ENCODE peak calls at places on chromosomes 1 and 21, in eight cellular contexts. One of them, this sample, is unnamed.

GRCh38 chr1:109250454-109251276 is 1.3 kb downstream of the CELSR2 start:
- DNase-seq in T-helper 2 cell: no peak
- DNase-seq in activated T-cell treated with anti-CD3 and anti-CD28 coated beads for 1 hour: no peak
- DNase-seq in T-cell: no peak
- DNase-seq in A172: no peak
- DNase-seq in left cardiac atrium: no peak
- DNase-seq in CD8-positive, alpha-beta T cell: no peak
- DNase-seq in kidney epithelial cell: no peak
- DNase-seq in this sample: no peak

GRCh38 chr1:21494196-21494595 is 15.0 kb upstream of the ALPL start:
- DNase-seq in left cardiac atrium: no peak
- DNase-seq in kidney epithelial cell: no peak
- DNase-seq in A172: no peak
- DNase-seq in CD8-positive, alpha-beta T cell: no peak
- DNase-seq in activated T-cell treated with anti-CD3 and anti-CD28 coated beads for 1 hour: no peak
- DNase-seq in T-cell: no peak
- DNase-seq in T-helper 2 cell: no peak
- DNase-seq in this sample: no peak

GRCh38 chr1:33348676-33349080 is 27.8 kb upstream of the A3GALT2 start:
- DNase-seq in CD8-positive, alpha-beta T cell: no peak
- DNase-seq in activated T-cell treated with anti-CD3 and anti-CD28 coated beads for 1 hour: no peak
- DNase-seq in T-cell: no peak
- DNase-seq in kidney epithelial cell: no peak
- DNase-seq in A172: no peak
- DNase-seq in T-helper 2 cell: no peak
- DNase-seq in left cardiac atrium: no peak
- DNase-seq in this sample: no peak

GRCh38 chr1:186775031-186775430 is 53.7 kb upstream of the PLA2G4A start:
- DNase-seq in T-cell: no peak
- DNase-seq in left cardiac atrium: no peak
- DNase-seq in kidney epithelial cell: no peak
- DNase-seq in CD8-positive, alpha-beta T cell: no peak
- DNase-seq in activated T-cell treated with anti-CD3 and anti-CD28 coated beads for 1 hour: no peak
- DNase-seq in A172: no peak
- DNase-seq in T-helper 2 cell: no peak
- DNase-seq in this sample: no peak

GRCh38 chr21:46124926-46125845 is 27.3 kb downstream of the COL6A2 start:
- DNase-seq in A172: no peak
- DNase-seq in CD8-positive, alpha-beta T cell: no peak
- DNase-seq in T-helper 2 cell: peak
- DNase-seq in kidney epithelial cell: no peak
- DNase-seq in T-cell: no peak
- DNase-seq in activated T-cell treated with anti-CD3 and anti-CD28 coated beads for 1 hour: no peak
- DNase-seq in left cardiac atrium: peak
- DNase-seq in this sample: no peak

GRCh38 chr1:36924282-36924791 is 110.0 kb downstream of the GRIK3 start:
- DNase-seq in A172: peak
- DNase-seq in kidney epithelial cell: no peak
- DNase-seq in left cardiac atrium: peak
- DNase-seq in T-helper 2 cell: no peak
- DNase-seq in activated T-cell treated with anti-CD3 and anti-CD28 coated beads for 1 hour: no peak
- DNase-seq in T-cell: no peak
- DNase-seq in CD8-positive, alpha-beta T cell: peak
- DNase-seq in this sample: no peak

GRCh38 chr1:111140680-111140967 is 601 bp downstream of the CEPT1 start:
- DNase-seq in activated T-cell treated with anti-CD3 and anti-CD28 coated beads for 1 hour: no peak
- DNase-seq in left cardiac atrium: no peak
- DNase-seq in T-helper 2 cell: no peak
- DNase-seq in T-cell: no peak
- DNase-seq in CD8-positive, alpha-beta T cell: no peak
- DNase-seq in kidney epithelial cell: peak
- DNase-seq in A172: peak
- DNase-seq in this sample: peak

GRCh38 chr1:223153177-223154119 is 10.4 kb upstream of the TLR5 start:
- DNase-seq in T-helper 2 cell: no peak
- DNase-seq in T-cell: no peak
- DNase-seq in activated T-cell treated with anti-CD3 and anti-CD28 coated beads for 1 hour: no peak
- DNase-seq in kidney epithelial cell: no peak
- DNase-seq in A172: peak
- DNase-seq in CD8-positive, alpha-beta T cell: no peak
- DNase-seq in left cardiac atrium: no peak
- DNase-seq in this sample: no peak

GRCh38 chr1:106526650-106527049 is 529.8 kb upstream of the PRMT6 start:
- DNase-seq in T-helper 2 cell: no peak
- DNase-seq in kidney epithelial cell: peak
- DNase-seq in left cardiac atrium: no peak
- DNase-seq in activated T-cell treated with anti-CD3 and anti-CD28 coated beads for 1 hour: no peak
- DNase-seq in CD8-positive, alpha-beta T cell: no peak
- DNase-seq in A172: peak
- DNase-seq in T-cell: no peak
- DNase-seq in this sample: peak

GRCh38 chr1:7424352-7424890 is 346.7 kb upstream of the VAMP3 start:
- DNase-seq in activated T-cell treated with anti-CD3 and anti-CD28 coated beads for 1 hour: no peak
- DNase-seq in A172: no peak
- DNase-seq in left cardiac atrium: peak
- DNase-seq in kidney epithelial cell: no peak
- DNase-seq in T-helper 2 cell: no peak
- DNase-seq in CD8-positive, alpha-beta T cell: no peak
- DNase-seq in T-cell: no peak
- DNase-seq in this sample: no peak

GRCh38 chr1:57963545-57963944 is 539.7 kb upstream of the DAB1 start:
- DNase-seq in T-cell: no peak
- DNase-seq in left cardiac atrium: no peak
- DNase-seq in CD8-positive, alpha-beta T cell: no peak
- DNase-seq in T-helper 2 cell: no peak
- DNase-seq in kidney epithelial cell: no peak
- DNase-seq in activated T-cell treated with anti-CD3 and anti-CD28 coated beads for 1 hour: no peak
- DNase-seq in A172: no peak
- DNase-seq in this sample: no peak

GRCh38 chr1:222071313-222071886 is 329.5 kb upstream of the DUSP10 start:
- DNase-seq in T-helper 2 cell: no peak
- DNase-seq in CD8-positive, alpha-beta T cell: no peak
- DNase-seq in kidney epithelial cell: no peak
- DNase-seq in activated T-cell treated with anti-CD3 and anti-CD28 coated beads for 1 hour: no peak
- DNase-seq in left cardiac atrium: no peak
- DNase-seq in T-cell: no peak
- DNase-seq in A172: peak
- DNase-seq in this sample: no peak

GRCh38 chr21:36171741-36172331 is 15.2 kb downstream of the DOP1B start:
- DNase-seq in kidney epithelial cell: no peak
- DNase-seq in T-helper 2 cell: no peak
- DNase-seq in T-cell: no peak
- DNase-seq in activated T-cell treated with anti-CD3 and anti-CD28 coated beads for 1 hour: no peak
- DNase-seq in CD8-positive, alpha-beta T cell: no peak
- DNase-seq in left cardiac atrium: peak
- DNase-seq in A172: no peak
- DNase-seq in this sample: no peak

GRCh38 chr21:33069994-33070811 is at the start of gene OLIG1:
- DNase-seq in kidney epithelial cell: no peak
- DNase-seq in left cardiac atrium: peak
- DNase-seq in T-helper 2 cell: no peak
- DNase-seq in A172: no peak
- DNase-seq in activated T-cell treated with anti-CD3 and anti-CD28 coated beads for 1 hour: no peak
- DNase-seq in T-cell: no peak
- DNase-seq in CD8-positive, alpha-beta T cell: no peak
- DNase-seq in this sample: no peak

GRCh38 chr1:60583696-60584095 is 498.7 kb upstream of the NFIA start:
- DNase-seq in T-helper 2 cell: no peak
- DNase-seq in left cardiac atrium: no peak
- DNase-seq in activated T-cell treated with anti-CD3 and anti-CD28 coated beads for 1 hour: no peak
- DNase-seq in T-cell: no peak
- DNase-seq in kidney epithelial cell: no peak
- DNase-seq in CD8-positive, alpha-beta T cell: no peak
- DNase-seq in A172: no peak
- DNase-seq in this sample: no peak

GRCh38 chr1:172678990-172679772 is 20.3 kb downstream of the FASLG start:
- DNase-seq in T-cell: no peak
- DNase-seq in kidney epithelial cell: no peak
- DNase-seq in activated T-cell treated with anti-CD3 and anti-CD28 coated beads for 1 hour: no peak
- DNase-seq in left cardiac atrium: no peak
- DNase-seq in A172: no peak
- DNase-seq in CD8-positive, alpha-beta T cell: peak
- DNase-seq in T-helper 2 cell: no peak
- DNase-seq in this sample: no peak

GRCh38 chr1:58839871-58840835 is 56.3 kb upstream of the JUN start:
- DNase-seq in A172: no peak
- DNase-seq in T-cell: no peak
- DNase-seq in CD8-positive, alpha-beta T cell: no peak
- DNase-seq in kidney epithelial cell: no peak
- DNase-seq in T-helper 2 cell: no peak
- DNase-seq in left cardiac atrium: no peak
- DNase-seq in activated T-cell treated with anti-CD3 and anti-CD28 coated beads for 1 hour: no peak
- DNase-seq in this sample: no peak

GRCh38 chr1:241180569-241180968 is 176.4 kb downstream of the RGS7 start:
- DNase-seq in T-helper 2 cell: no peak
- DNase-seq in A172: no peak
- DNase-seq in CD8-positive, alpha-beta T cell: no peak
- DNase-seq in kidney epithelial cell: no peak
- DNase-seq in activated T-cell treated with anti-CD3 and anti-CD28 coated beads for 1 hour: no peak
- DNase-seq in left cardiac atrium: no peak
- DNase-seq in T-cell: no peak
- DNase-seq in this sample: no peak

GRCh38 chr1:44733365-44733764 is 2.4 kb upstream of the RNU5D-1 start:
- DNase-seq in CD8-positive, alpha-beta T cell: no peak
- DNase-seq in activated T-cell treated with anti-CD3 and anti-CD28 coated beads for 1 hour: no peak
- DNase-seq in kidney epithelial cell: no peak
- DNase-seq in T-cell: no peak
- DNase-seq in T-helper 2 cell: no peak
- DNase-seq in left cardiac atrium: no peak
- DNase-seq in A172: no peak
- DNase-seq in this sample: no peak

GRCh38 chr1:9061252-9061948 is 8.0 kb downstream of the SLC2A5 start:
- DNase-seq in kidney epithelial cell: no peak
- DNase-seq in A172: no peak
- DNase-seq in left cardiac atrium: no peak
- DNase-seq in activated T-cell treated with anti-CD3 and anti-CD28 coated beads for 1 hour: no peak
- DNase-seq in CD8-positive, alpha-beta T cell: no peak
- DNase-seq in T-cell: no peak
- DNase-seq in T-helper 2 cell: no peak
- DNase-seq in this sample: no peak

GRCh38 chr1:9127395-9128160 is 1.3 kb downstream of the GPR157 start:
- DNase-seq in CD8-positive, alpha-beta T cell: no peak
- DNase-seq in A172: no peak
- DNase-seq in activated T-cell treated with anti-CD3 and anti-CD28 coated beads for 1 hour: no peak
- DNase-seq in T-cell: no peak
- DNase-seq in kidney epithelial cell: no peak
- DNase-seq in T-helper 2 cell: no peak
- DNase-seq in left cardiac atrium: no peak
- DNase-seq in this sample: no peak

GRCh38 chr1:189851806-189852367 is 625.8 kb downstream of the BRINP3 start:
- DNase-seq in activated T-cell treated with anti-CD3 and anti-CD28 coated beads for 1 hour: no peak
- DNase-seq in left cardiac atrium: no peak
- DNase-seq in A172: no peak
- DNase-seq in CD8-positive, alpha-beta T cell: no peak
- DNase-seq in T-cell: no peak
- DNase-seq in T-helper 2 cell: no peak
- DNase-seq in kidney epithelial cell: peak
- DNase-seq in this sample: no peak

GRCh38 chr1:41496080-41497055 is 11.9 kb upstream of the EDN2 start:
- DNase-seq in CD8-positive, alpha-beta T cell: no peak
- DNase-seq in left cardiac atrium: peak
- DNase-seq in activated T-cell treated with anti-CD3 and anti-CD28 coated beads for 1 hour: no peak
- DNase-seq in T-cell: no peak
- DNase-seq in kidney epithelial cell: no peak
- DNase-seq in A172: peak
- DNase-seq in T-helper 2 cell: no peak
- DNase-seq in this sample: no peak

GRCh38 chr21:37582613-37583012 is 216.0 kb downstream of the DYRK1A start:
- DNase-seq in T-cell: no peak
- DNase-seq in kidney epithelial cell: peak
- DNase-seq in left cardiac atrium: no peak
- DNase-seq in A172: peak
- DNase-seq in T-helper 2 cell: no peak
- DNase-seq in activated T-cell treated with anti-CD3 and anti-CD28 coated beads for 1 hour: no peak
- DNase-seq in CD8-positive, alpha-beta T cell: no peak
- DNase-seq in this sample: no peak

GRCh38 chr1:161921990-161922389 is 101.7 kb downstream of the OLFML2B start:
- DNase-seq in activated T-cell treated with anti-CD3 and anti-CD28 coated beads for 1 hour: no peak
- DNase-seq in CD8-positive, alpha-beta T cell: no peak
- DNase-seq in A172: peak
- DNase-seq in kidney epithelial cell: no peak
- DNase-seq in T-cell: no peak
- DNase-seq in T-helper 2 cell: no peak
- DNase-seq in left cardiac atrium: no peak
- DNase-seq in this sample: no peak

GRCh38 chr1:87684786-87685185 is 356.1 kb downstream of the LMO4 start:
- DNase-seq in activated T-cell treated with anti-CD3 and anti-CD28 coated beads for 1 hour: no peak
- DNase-seq in left cardiac atrium: no peak
- DNase-seq in T-helper 2 cell: no peak
- DNase-seq in kidney epithelial cell: no peak
- DNase-seq in T-cell: no peak
- DNase-seq in A172: peak
- DNase-seq in CD8-positive, alpha-beta T cell: no peak
- DNase-seq in this sample: peak

GRCh38 chr1:97137862-97138514 is 416.4 kb downstream of the PTBP2 start:
- DNase-seq in T-helper 2 cell: no peak
- DNase-seq in T-cell: no peak
- DNase-seq in activated T-cell treated with anti-CD3 and anti-CD28 coated beads for 1 hour: no peak
- DNase-seq in kidney epithelial cell: no peak
- DNase-seq in CD8-positive, alpha-beta T cell: no peak
- DNase-seq in left cardiac atrium: no peak
- DNase-seq in A172: peak
- DNase-seq in this sample: peak

GRCh38 chr1:20411196-20411980 is 74.6 kb downstream of the CAMK2N1 start:
- DNase-seq in T-helper 2 cell: no peak
- DNase-seq in T-cell: no peak
- DNase-seq in kidney epithelial cell: peak
- DNase-seq in activated T-cell treated with anti-CD3 and anti-CD28 coated beads for 1 hour: no peak
- DNase-seq in left cardiac atrium: peak
- DNase-seq in CD8-positive, alpha-beta T cell: no peak
- DNase-seq in A172: peak
- DNase-seq in this sample: peak

GRCh38 chr21:44423941-44424607 is 31.2 kb upstream of the LRRC3 start:
- DNase-seq in CD8-positive, alpha-beta T cell: no peak
- DNase-seq in kidney epithelial cell: no peak
- DNase-seq in A172: no peak
- DNase-seq in activated T-cell treated with anti-CD3 and anti-CD28 coated beads for 1 hour: no peak
- DNase-seq in T-helper 2 cell: no peak
- DNase-seq in T-cell: no peak
- DNase-seq in left cardiac atrium: no peak
- DNase-seq in this sample: no peak

GRCh38 chr1:226643701-226644540 is 95.2 kb downstream of the ITPKB start:
- DNase-seq in activated T-cell treated with anti-CD3 and anti-CD28 coated beads for 1 hour: no peak
- DNase-seq in A172: no peak
- DNase-seq in CD8-positive, alpha-beta T cell: peak
- DNase-seq in T-helper 2 cell: no peak
- DNase-seq in kidney epithelial cell: no peak
- DNase-seq in T-cell: no peak
- DNase-seq in left cardiac atrium: no peak
- DNase-seq in this sample: no peak

GRCh38 chr1:167763525-167764220 is 41.9 kb downstream of the MPZL1 start:
- DNase-seq in A172: no peak
- DNase-seq in activated T-cell treated with anti-CD3 and anti-CD28 coated beads for 1 hour: no peak
- DNase-seq in T-helper 2 cell: no peak
- DNase-seq in T-cell: no peak
- DNase-seq in left cardiac atrium: no peak
- DNase-seq in kidney epithelial cell: no peak
- DNase-seq in CD8-positive, alpha-beta T cell: no peak
- DNase-seq in this sample: no peak

GRCh38 chr1:17984510-17985085 is 123.0 kb upstream of the IGSF21 start:
- DNase-seq in left cardiac atrium: no peak
- DNase-seq in CD8-positive, alpha-beta T cell: no peak
- DNase-seq in kidney epithelial cell: no peak
- DNase-seq in A172: peak
- DNase-seq in activated T-cell treated with anti-CD3 and anti-CD28 coated beads for 1 hour: no peak
- DNase-seq in T-cell: no peak
- DNase-seq in T-helper 2 cell: no peak
- DNase-seq in this sample: no peak

GRCh38 chr1:38569932-38570356 is 289.6 kb downstream of the RRAGC start:
- DNase-seq in activated T-cell treated with anti-CD3 and anti-CD28 coated beads for 1 hour: no peak
- DNase-seq in A172: no peak
- DNase-seq in T-helper 2 cell: no peak
- DNase-seq in kidney epithelial cell: no peak
- DNase-seq in CD8-positive, alpha-beta T cell: no peak
- DNase-seq in T-cell: no peak
- DNase-seq in left cardiac atrium: no peak
- DNase-seq in this sample: no peak

GRCh38 chr1:177274687-177275211 is 104.0 kb downstream of the BRINP2 start:
- DNase-seq in CD8-positive, alpha-beta T cell: no peak
- DNase-seq in left cardiac atrium: peak
- DNase-seq in activated T-cell treated with anti-CD3 and anti-CD28 coated beads for 1 hour: no peak
- DNase-seq in T-cell: no peak
- DNase-seq in kidney epithelial cell: no peak
- DNase-seq in A172: no peak
- DNase-seq in T-helper 2 cell: no peak
- DNase-seq in this sample: no peak

This sample was measured in epithelial cell of prostate.